ENCODE peak calls at places on chromosomes 6 and 20, in nine cellular contexts. G is astrocyte of the spinal cord; J is GM20000; I is A549; L is cardiac muscle cell; C is BE2C; W is progenitor cell of endocrine pancreas; N is CD4-positive, alpha-beta T cell; T is omental fat pad. H is an unnamed sample.

GRCh38 chr6:25670208-25670607 is 18.2 kb downstream of the SCGN start:
- DNase-seq in L (no peak), I (no peak), G (no peak), C (no peak), J (no peak), N (no peak), T (no peak), W (no peak), H (no peak)

GRCh38 chr20:11159728-11160127 is 485.9 kb upstream of the JAG1 start:
- DNase-seq in I (no peak), C (no peak), J (no peak), T (no peak), N (no peak), L (peak; percentile 31), W (no peak), G (peak; percentile 58), H (no peak)

GRCh38 chr6:30450908-30451818 is 38.1 kb upstream of the HLA-E start:
- DNase-seq in J (peak; percentile 70), G (peak; percentile 84), C (no peak), N (peak; percentile 49), I (no peak), W (no peak), L (peak; percentile 72), T (no peak), H (peak; percentile 63)

GRCh38 chr6:154474636-154475428 is 35.7 kb downstream of the CNKSR3 start:
- DNase-seq in J (no peak), C (no peak), T (no peak), G (peak; percentile 81), N (no peak), I (no peak), W (no peak), L (peak; percentile 64), H (no peak)

GRCh38 chr6:27267865-27268444 is 20.5 kb downstream of the PRSS16 start:
- DNase-seq in N (no peak), I (no peak), G (no peak), W (no peak), T (no peak), C (no peak), L (no peak), J (no peak), H (no peak)

GRCh38 chr20:25077610-25078169 is 4.3 kb downstream of the VSX1 start:
- DNase-seq in C (no peak), L (peak; percentile 58), G (no peak), N (no peak), I (peak; percentile 60), T (no peak), W (no peak), J (no peak), H (no peak)

GRCh38 chr6:85810558-85810957 is 167.9 kb upstream of the SYNCRIP start:
- DNase-seq in L (no peak), W (no peak), N (no peak), G (no peak), T (no peak), J (no peak), C (no peak), I (no peak), H (no peak)

GRCh38 chr6:167726043-167726442 is 100.7 kb upstream of the AFDN start:
- DNase-seq in I (no peak), T (no peak), G (no peak), C (no peak), L (no peak), W (no peak), N (no peak), J (no peak), H (no peak)

GRCh38 chr6:22558288-22558882 is 11.0 kb upstream of the HDGFL1 start:
- DNase-seq in I (no peak), L (no peak), C (peak; percentile 30), T (no peak), W (no peak), J (no peak), G (no peak), N (no peak), H (no peak)

GRCh38 chr6:167576798-167577528 is 249.7 kb upstream of the AFDN start:
- DNase-seq in L (no peak), C (no peak), G (no peak), T (peak; percentile 4), N (no peak), J (no peak), I (no peak), W (no peak), H (no peak)

GRCh38 chr20:59300341-59301081 is at the start of gene EDN3:
- DNase-seq in G (no peak), J (no peak), T (no peak), N (no peak), L (no peak), I (no peak), C (no peak), W (no peak), H (no peak)

GRCh38 chr6:15365273-15365687 is 119.4 kb downstream of the JARID2 start:
- DNase-seq in I (peak; percentile 55), T (peak; percentile 39), W (no peak), C (peak; percentile 90), L (peak; percentile 93), G (peak; percentile 90), N (peak; percentile 49), J (peak; percentile 25), H (peak; percentile 32)

GRCh38 chr6:140175486-140175885 is 801.0 kb upstream of the CITED2 start:
- DNase-seq in W (no peak), L (no peak), G (no peak), I (no peak), N (no peak), T (no peak), C (no peak), J (no peak), H (no peak)

GRCh38 chr6:167795874-167796667 is 30.6 kb upstream of the AFDN start:
- DNase-seq in C (no peak), L (no peak), N (no peak), J (no peak), T (no peak), W (no peak), I (no peak), G (no peak), H (no peak)

GRCh38 chr6:100968934-100969333 is 87.8 kb upstream of the ASCC3 start:
- DNase-seq in J (no peak), T (no peak), G (no peak), C (peak; percentile 21), I (no peak), W (no peak), N (no peak), L (no peak), H (no peak)

GRCh38 chr20:47825011-47825762 is 39.9 kb upstream of the SULF2 start:
- DNase-seq in L (no peak), J (no peak), G (no peak), W (no peak), I (no peak), T (no peak), C (no peak), N (no peak), H (no peak)

GRCh38 chr6:152160346-152160745 is 352.9 kb downstream of the ESR1 start:
- DNase-seq in W (no peak), N (no peak), J (peak; percentile 66), I (no peak), C (no peak), G (no peak), T (no peak), L (no peak), H (peak; percentile 60)

GRCh38 chr6:117795234-117795633 is 111.8 kb upstream of the SLC35F1 start:
- DNase-seq in W (no peak), I (no peak), G (no peak), L (no peak), T (no peak), N (no peak), J (no peak), C (no peak), H (no peak)
- TF ChIP-seq CTCF in W (no peak), I (peak; percentile 10), G (no peak), L (no peak), T (no peak), N (no peak), J (no peak), C (no peak), H (no peak)

GRCh38 chr6:84748331-84748730 is 16.1 kb downstream of the TBX18 start:
- DNase-seq in W (no peak), N (no peak), J (no peak), I (no peak), L (no peak), T (no peak), G (no peak), C (no peak), H (no peak)
- TF ChIP-seq CTCF in W (no peak), N (no peak), J (no peak), I (no peak), L (no peak), T (no peak), G (no peak), C (no peak), H (no peak)

GRCh38 chr20:23101696-23102095 is 15.6 kb upstream of the CD93 start:
- DNase-seq in I (no peak), L (no peak), C (no peak), J (no peak), G (no peak), N (no peak), T (no peak), W (no peak), H (no peak)

GRCh38 chr20:23108871-23109270 is 22.7 kb upstream of the CD93 start:
- DNase-seq in J (no peak), N (no peak), L (no peak), T (no peak), G (no peak), I (no peak), C (no peak), W (no peak), H (no peak)

GRCh38 chr20:23105193-23105592 is 19.1 kb upstream of the CD93 start:
- DNase-seq in T (no peak), N (no peak), G (no peak), W (no peak), L (no peak), C (no peak), J (no peak), I (no peak), H (no peak)

GRCh38 chr20:23103284-23104018 is 17.3 kb upstream of the CD93 start:
- DNase-seq in G (peak; percentile 27), I (no peak), W (no peak), N (no peak), J (no peak), C (no peak), L (peak; percentile 56), T (no peak), H (no peak)

DNA sequence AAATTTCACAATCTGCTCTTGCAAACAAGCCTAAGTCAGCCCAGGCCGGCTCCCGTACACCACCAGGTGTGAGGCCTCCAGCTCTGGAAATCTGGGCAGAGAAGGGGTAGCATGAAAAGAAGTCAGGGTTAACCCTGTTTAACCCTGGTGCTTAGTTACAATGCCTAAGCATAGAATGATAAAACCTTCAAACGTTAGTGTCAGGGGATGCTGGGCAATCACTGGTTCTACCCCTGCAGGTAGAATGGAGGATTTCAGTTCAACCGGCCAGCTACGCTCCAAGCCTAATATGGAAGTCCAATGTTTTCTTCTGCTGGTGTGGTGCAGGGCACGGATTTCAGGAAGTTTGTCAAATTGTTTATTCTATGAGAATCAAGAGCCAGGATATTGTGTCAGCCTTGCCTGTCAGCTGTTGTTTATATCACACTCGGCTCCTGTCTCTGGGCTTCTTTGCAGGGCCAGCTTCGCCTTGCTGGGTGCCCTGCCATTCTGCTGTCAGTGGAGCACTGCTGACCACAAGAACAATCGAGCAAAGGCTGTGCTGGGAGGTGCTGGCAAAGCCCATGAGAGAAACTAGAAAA is 20.2 kb upstream of the CD93 start:
- DNase-seq in G (no peak), N (no peak), L (peak; percentile 29), C (no peak), I (no peak), W (no peak), J (no peak), T (no peak), H (no peak)
- TF ChIP-seq CTCF in G (no peak), N (no peak), L (no peak), C (no peak), I (no peak), W (peak; percentile 40), J (no peak), T (no peak), H (no peak)

GRCh38 chr20:56995635-56996075 is 270.8 kb downstream of the BMP7 start:
- DNase-seq in T (no peak), I (peak; percentile 45), C (peak; percentile 20), G (no peak), N (no peak), L (peak; percentile 12), J (peak; percentile 37), W (peak; percentile 41), H (peak; percentile 49)
- TF ChIP-seq CTCF in T (no peak), I (peak; percentile 52), C (peak; percentile 38), G (peak; percentile 69), N (no peak), L (peak; percentile 49), J (peak; percentile 23), W (peak; percentile 86), H (peak; percentile 33)